ENCODE peak calls at places on chromosomes 2 and 18, in seven cellular contexts. O is HCT116, Q is body of pancreas, B is IMR-90, L is spleen, K is uterus, I is endothelial cell of umbilical vein. V is an unnamed sample.

GRCh38 chr2:148561389-148561788 is 83.2 kb upstream of the EPC2 start:
- DNase-seq in L (no peak), Q (no peak), B (no peak), O (no peak), I (no peak), K (no peak), V (no peak)

GRCh38 chr18:26415631-26416030 is 132.7 kb downstream of the KCTD1 start:
- DNase-seq in L (no peak), B (no peak), Q (no peak), O (no peak), I (no peak), K (no peak), V (no peak)

GRCh38 chr2:218311908-218312756 is 19.8 kb upstream of the TMBIM1 start:
- DNase-seq in Q (peak), I (no peak), L (no peak), O (no peak), K (no peak), B (no peak), V (no peak)

GRCh38 chr18:75041586-75041985 is 167.4 kb downstream of the PTGR3 start:
- DNase-seq in O (peak), K (no peak), B (peak), I (peak), L (no peak), Q (no peak), V (no peak)

GRCh38 chr2:108805032-108805431 is 18.5 kb downstream of the CCDC138 start:
- DNase-seq in Q (no peak), O (no peak), B (no peak), K (no peak), I (no peak), L (no peak), V (no peak)

GRCh38 chr2:204051476-204051875 is 114.9 kb downstream of the ICOS start:
- DNase-seq in O (peak), B (no peak), I (peak), Q (no peak), L (no peak), K (no peak), V (no peak)

GRCh38 chr2:138421315-138421970 is 80.1 kb upstream of the SPOPL start:
- DNase-seq in O (peak), I (peak), B (peak), L (no peak), K (no peak), Q (no peak), V (no peak)

GRCh38 chr18:28125051-28125450 is 51.9 kb downstream of the CDH2 start:
- DNase-seq in Q (no peak), O (no peak), K (no peak), I (no peak), B (no peak), L (no peak), V (no peak)

GRCh38 chr2:933734-934295 is 16.8 kb upstream of the SNTG2 start:
- DNase-seq in K (no peak), I (no peak), Q (no peak), O (no peak), L (no peak), B (no peak), V (no peak)

GRCh38 chr2:54626131-54626530 is 97.3 kb upstream of the EML6 start:
- DNase-seq in I (no peak), L (no peak), Q (no peak), B (no peak), O (no peak), K (no peak), V (no peak)

GRCh38 chr2:45922577-45922988 is 271.1 kb downstream of the PRKCE start:
- DNase-seq in B (peak), L (no peak), K (no peak), O (no peak), Q (peak), I (no peak), V (peak)

GRCh38 chr2:241003047-241003360 is 4.6 kb downstream of the SNED1 start:
- DNase-seq in K (no peak), B (no peak), O (no peak), Q (no peak), L (no peak), I (no peak), V (no peak)

GRCh38 chr18:75125359-75126331 is 83.3 kb downstream of the PTGR3 start:
- DNase-seq in I (no peak), L (peak), K (no peak), O (no peak), Q (peak), B (no peak), V (no peak)

GRCh38 chr2:29129586-29130281 is 14.5 kb downstream of the CLIP4 start:
- DNase-seq in I (peak), B (no peak), K (no peak), L (no peak), O (no peak), Q (no peak), V (no peak)

GRCh38 chr2:84022810-84023431 is 436.2 kb downstream of the SUCLG1 start:
- DNase-seq in I (peak), L (no peak), Q (peak), B (peak), O (peak), K (no peak), V (peak)

GRCh38 chr18:61883547-61883946 is 9.3 kb downstream of the RNF152 start:
- DNase-seq in L (no peak), K (no peak), I (no peak), B (peak), Q (no peak), O (no peak), V (no peak)

GRCh38 chr2:98391581-98392270 is 45.5 kb downstream of the CNGA3 start:
- DNase-seq in I (no peak), B (no peak), Q (no peak), K (no peak), O (no peak), L (no peak), V (no peak)

GRCh38 chr2:195520671-195521155 is 136.3 kb upstream of the SLC39A10 start:
- DNase-seq in I (no peak), L (no peak), Q (no peak), O (no peak), B (peak), K (no peak), V (no peak)

GRCh38 chr18:30088238-30088637 is 954.3 kb downstream of the DSC3 start:
- DNase-seq in B (no peak), Q (no peak), K (no peak), I (no peak), L (no peak), O (no peak), V (no peak)

DNA sequence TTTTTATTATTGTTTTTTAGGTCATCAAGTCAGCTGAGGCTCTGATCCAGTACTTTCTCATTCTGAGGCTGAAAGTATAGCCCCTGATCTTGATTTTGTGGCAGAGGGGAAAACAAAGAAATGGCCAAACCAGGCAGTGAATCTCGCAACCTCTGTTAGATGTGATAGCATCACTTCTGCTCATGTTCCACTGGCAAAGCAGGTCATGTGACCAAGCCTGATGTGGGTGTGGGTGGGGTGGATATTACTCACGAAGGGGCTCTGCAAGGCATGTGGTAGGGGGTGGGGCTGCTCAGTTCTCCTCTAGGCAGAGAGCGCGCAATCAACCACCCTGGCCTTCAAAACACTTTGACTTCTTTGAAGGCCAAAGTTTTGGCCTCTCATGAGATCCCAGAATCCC is 254.2 kb downstream of the MYCN start:
- DNase-seq in L (no peak), K (no peak), I (no peak), O (no peak), Q (no peak), B (no peak), V (no peak)
- H3K4me3 ChIP-seq in L (no peak), K (no peak), I (no peak), O (no peak), Q (no peak), B (no peak), V (no peak)

GRCh38 chr2:102826904-102827303 is 65.1 kb downstream of the TMEM182 start:
- DNase-seq in L (no peak), K (no peak), I (no peak), Q (peak), O (no peak), B (peak), V (peak)
- TF ChIP-seq POLR2A in L (no peak), K (no peak), I (no peak), Q (no peak), O (no peak), B (no peak), V (no peak)

GRCh38 chr2:11343626-11344341 is 652 bp downstream of the ROCK2 start:
- DNase-seq in Q (peak), K (peak), O (no peak), L (peak), B (peak), I (peak), V (peak)
- H3K4me3 ChIP-seq in Q (peak), K (peak), O (peak), L (peak), B (peak), I (peak), V (peak)

DNA sequence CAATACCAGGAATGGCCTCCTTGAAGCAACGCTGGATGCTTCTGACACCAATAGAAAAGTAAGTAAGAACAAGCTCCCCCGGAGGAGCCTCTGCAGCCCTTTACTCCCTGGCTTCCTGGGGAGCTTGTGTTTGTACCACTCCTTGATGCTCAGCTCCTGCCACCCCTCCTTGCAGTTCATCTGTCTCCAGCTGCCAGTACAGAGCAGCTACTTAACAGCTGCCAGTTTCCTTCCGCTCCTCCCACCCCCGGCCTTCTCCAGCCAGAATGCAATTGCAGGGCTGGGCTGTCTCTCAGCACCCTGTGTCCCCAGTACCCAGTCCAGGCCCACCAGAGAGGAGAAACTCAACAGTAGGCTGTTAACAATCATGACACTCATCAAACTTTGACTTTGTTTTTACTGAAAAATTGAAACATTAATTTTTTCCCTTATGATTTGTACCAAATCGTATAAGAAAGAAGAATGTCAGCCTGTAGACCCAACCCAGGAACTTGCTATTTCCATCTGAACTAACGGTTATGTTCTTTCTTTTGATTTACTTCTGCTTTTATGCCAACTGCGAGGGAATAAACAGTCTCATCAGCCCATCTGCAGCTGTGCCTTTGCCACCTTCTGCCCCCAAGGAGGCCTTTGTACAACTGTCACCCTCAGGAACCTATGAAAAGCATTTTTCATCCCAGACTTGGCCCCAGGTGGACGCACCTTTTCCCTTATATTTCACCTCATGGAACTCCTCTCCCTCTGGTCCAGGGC is 109.5 kb downstream of the AOX1 start:
- DNase-seq in B (no peak), Q (no peak), I (no peak), L (peak), O (no peak), K (no peak), V (peak)
- TF ChIP-seq POLR2A in B (no peak), Q (no peak), I (no peak), L (no peak), O (no peak), K (no peak), V (no peak)

GRCh38 chr2:176121377-176122111 is 975 bp upstream of the HOXD9 start:
- DNase-seq in Q (no peak), I (no peak), B (no peak), K (peak), O (no peak), L (no peak), V (no peak)
- H3K4me3 ChIP-seq in Q (no peak), I (peak), B (no peak), K (peak), O (no peak), L (peak), V (peak)

GRCh38 chr2:231396058-231396821 is 730 bp downstream of the B3GNT7 start:
- DNase-seq in K (no peak), B (no peak), O (no peak), Q (peak), L (no peak), I (no peak), V (no peak)

GRCh38 chr2:231398585-231398984 is 3.1 kb downstream of the B3GNT7 start:
- DNase-seq in L (peak), I (no peak), B (no peak), K (no peak), O (no peak), Q (no peak), V (no peak)

GRCh38 chr2:231397928-231398294 is 2.4 kb downstream of the B3GNT7 start:
- DNase-seq in K (no peak), L (no peak), O (no peak), I (no peak), Q (no peak), B (no peak), V (no peak)

GRCh38 chr2:231395188-231396057 is at the start of gene B3GNT7:
- DNase-seq in K (no peak), O (no peak), B (no peak), I (no peak), L (no peak), Q (peak), V (no peak)

GRCh38 chr2:231397011-231397927 is 1.8 kb downstream of the B3GNT7 start:
- DNase-seq in O (no peak), L (peak), B (no peak), I (no peak), K (no peak), Q (no peak), V (no peak)
- TF ChIP-seq POLR2A in O (no peak), L (no peak), B (no peak), I (no peak), K (no peak), Q (no peak), V (no peak)

DNA sequence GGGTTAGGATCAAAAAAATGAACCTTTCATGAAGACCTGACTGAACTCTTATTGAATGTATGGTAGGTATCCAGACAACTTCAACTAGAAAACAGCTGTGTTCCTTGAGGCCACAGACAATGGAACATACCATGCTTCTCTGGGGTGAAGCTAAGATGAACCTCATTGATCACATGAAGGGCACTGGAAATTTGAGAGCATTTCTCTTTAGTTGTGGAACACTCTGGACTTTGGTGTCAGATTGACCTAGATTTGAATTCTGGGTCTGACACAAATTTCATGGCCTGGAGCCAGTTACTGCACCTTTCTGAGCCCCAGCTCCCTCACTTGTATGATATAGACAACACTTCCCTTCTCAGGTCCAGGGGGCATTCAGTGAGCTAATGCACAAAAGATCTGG is 411.2 kb upstream of the ID2 start:
- DNase-seq in I (no peak), Q (no peak), L (no peak), K (no peak), B (no peak), O (no peak), V (no peak)
- H3K4me3 ChIP-seq in I (no peak), Q (no peak), L (no peak), K (no peak), B (no peak), O (no peak), V (no peak)

DNA sequence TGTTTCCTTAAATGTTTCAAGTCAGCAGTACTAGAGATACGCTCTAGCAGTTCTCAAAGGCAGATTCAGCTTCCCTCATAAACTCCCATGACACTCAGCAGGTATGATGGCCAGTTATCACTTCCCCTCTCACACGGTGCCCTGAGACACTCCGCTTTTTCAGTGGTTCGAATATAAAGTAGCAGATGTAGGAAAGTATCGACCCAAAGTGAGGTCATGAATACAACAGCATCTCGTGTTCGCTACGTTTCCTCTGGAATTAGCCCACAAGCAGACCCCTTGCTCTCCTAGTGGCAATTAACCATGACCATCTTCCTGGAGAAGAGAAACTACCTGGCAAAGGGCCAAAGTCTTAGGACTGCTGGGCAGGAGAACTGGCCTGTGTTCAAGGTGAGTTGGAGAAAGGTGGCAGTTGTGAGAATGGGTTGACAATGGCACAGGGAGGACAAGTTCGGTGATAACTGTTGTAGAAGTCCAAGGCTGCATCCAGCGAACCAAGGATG is 9.3 kb upstream of the AGBL5 start:
- DNase-seq in K (no peak), O (no peak), B (no peak), I (no peak), L (peak), Q (peak), V (no peak)
- TF ChIP-seq POLR2A in K (no peak), O (no peak), B (no peak), I (no peak), L (no peak), Q (no peak), V (no peak)

V was measured in testis.